ENCODE peak calls at places on chromosomes 2 and 18, in nine cellular contexts. A is NCI-H2081; Q is AG20443; G is H54; Z is endothelial cell; E is HFF-Myc; K is NCI-H1092 treated with DMSO at 0.1 percent for 48 hours; Y is fibroblast of pulmonary artery; R is activated naive CD4-positive, alpha-beta T cell. X is an unnamed sample.

GRCh38 chr2:133884739-133885381 is 316.6 kb upstream of the NCKAP5 start:
- DNase-seq in A (no peak), Q (peak; percentile 39), G (no peak), Z (no peak), E (no peak), K (no peak), Y (peak; percentile 22), R (no peak), X (peak; percentile 9)

GRCh38 chr2:54903736-54904554 is 146.3 kb downstream of the RTN4 start:
- DNase-seq in A (no peak), Q (peak; percentile 93), G (peak; percentile 75), Z (no peak), E (peak; percentile 98), K (no peak), Y (peak; percentile 96), R (peak; percentile 3), X (no peak)

GRCh38 chr2:165863816-165864221 is 69.8 kb upstream of the GALNT3 start:
- DNase-seq in A (peak; percentile 17), Q (no peak), G (no peak), Z (no peak), E (no peak), K (no peak), Y (no peak), R (no peak), X (peak; percentile 8)

GRCh38 chr2:129812071-129812470 is 167.4 kb upstream of the RAB6C start:
- DNase-seq in A (no peak), Q (no peak), G (no peak), Z (no peak), E (no peak), K (no peak), Y (no peak), R (no peak), X (no peak)

GRCh38 chr2:45664635-45665269 is 13.3 kb downstream of the PRKCE start:
- DNase-seq in A (no peak), Q (no peak), G (no peak), Z (no peak), E (no peak), K (no peak), Y (no peak), R (no peak), X (no peak)

GRCh38 chr2:177629357-177630000 is 236.9 kb downstream of the AGPS start:
- DNase-seq in A (no peak), Q (no peak), G (no peak), Z (no peak), E (no peak), K (no peak), Y (no peak), R (no peak), X (no peak)

GRCh38 chr2:12107849-12108420 is 361.5 kb downstream of the LPIN1 start:
- DNase-seq in A (no peak), Q (no peak), G (no peak), Z (no peak), E (no peak), K (no peak), Y (peak; percentile 36), R (no peak), X (no peak)

GRCh38 chr2:23624378-23624777 is 239.4 kb downstream of the KLHL29 start:
- DNase-seq in A (no peak), Q (no peak), G (peak; percentile 35), Z (no peak), E (no peak), K (no peak), Y (peak; percentile 12), R (no peak), X (no peak)

GRCh38 chr18:36247036-36247435 is 50.5 kb upstream of the FHOD3 start:
- DNase-seq in A (no peak), Q (no peak), G (no peak), Z (no peak), E (no peak), K (no peak), Y (no peak), R (no peak), X (no peak)

X was measured in COR-L47.